ENCODE peak calls at places on chromosomes 4 and X, in ten cellular contexts. One of them, this sample, is unnamed.

GRCh38 chrX:129716507-129716906 is 22.3 kb upstream of the XPNPEP2 start:
- DNase-seq in dorsolateral prefrontal cortex: no peak
- DNase-seq in Caco-2: peak
- DNase-seq in lower leg skin: peak
- DNase-seq in CD4-positive, alpha-beta T cell: no peak
- DNase-seq in GM13976: no peak
- DNase-seq in MCF 10A: no peak
- DNase-seq in A549: no peak
- DNase-seq in transverse colon: no peak
- DNase-seq in PC-9: no peak
- DNase-seq in this sample: no peak

GRCh38 chrX:97397371-97397770 is 513.7 kb downstream of the RPA4 start:
- DNase-seq in dorsolateral prefrontal cortex: no peak
- DNase-seq in Caco-2: no peak
- DNase-seq in lower leg skin: no peak
- DNase-seq in CD4-positive, alpha-beta T cell: no peak
- DNase-seq in GM13976: no peak
- DNase-seq in MCF 10A: peak
- DNase-seq in A549: no peak
- DNase-seq in transverse colon: no peak
- DNase-seq in PC-9: no peak
- DNase-seq in this sample: no peak

GRCh38 chr4:83009529-83009928 is 1.1 kb downstream of the LIN54 start:
- DNase-seq in dorsolateral prefrontal cortex: no peak
- DNase-seq in Caco-2: no peak
- DNase-seq in lower leg skin: no peak
- DNase-seq in CD4-positive, alpha-beta T cell: no peak
- DNase-seq in GM13976: no peak
- DNase-seq in MCF 10A: peak
- DNase-seq in A549: no peak
- DNase-seq in transverse colon: no peak
- DNase-seq in PC-9: no peak
- DNase-seq in this sample: no peak

GRCh38 chrX:54494970-54495813 is 842 bp downstream of the FGD1 start:
- DNase-seq in dorsolateral prefrontal cortex: no peak
- DNase-seq in Caco-2: peak
- DNase-seq in lower leg skin: no peak
- DNase-seq in CD4-positive, alpha-beta T cell: no peak
- DNase-seq in GM13976: no peak
- DNase-seq in MCF 10A: peak
- DNase-seq in A549: no peak
- DNase-seq in transverse colon: no peak
- DNase-seq in PC-9: no peak
- DNase-seq in this sample: no peak

GRCh38 chr4:8380511-8381415 is 59.8 kb downstream of the ACOX3 start:
- DNase-seq in dorsolateral prefrontal cortex: no peak
- DNase-seq in Caco-2: no peak
- DNase-seq in lower leg skin: no peak
- DNase-seq in CD4-positive, alpha-beta T cell: no peak
- DNase-seq in GM13976: no peak
- DNase-seq in MCF 10A: no peak
- DNase-seq in A549: no peak
- DNase-seq in transverse colon: no peak
- DNase-seq in PC-9: no peak
- DNase-seq in this sample: no peak

GRCh38 chr4:77804471-77804870 is 14.7 kb downstream of the CNOT6L start:
- DNase-seq in dorsolateral prefrontal cortex: no peak
- DNase-seq in Caco-2: no peak
- DNase-seq in lower leg skin: no peak
- DNase-seq in CD4-positive, alpha-beta T cell: no peak
- DNase-seq in GM13976: no peak
- DNase-seq in MCF 10A: no peak
- DNase-seq in A549: no peak
- DNase-seq in transverse colon: no peak
- DNase-seq in PC-9: no peak
- DNase-seq in this sample: no peak

GRCh38 chrX:39856472-39857121 is 241.2 kb downstream of the BCOR start:
- DNase-seq in dorsolateral prefrontal cortex: no peak
- DNase-seq in Caco-2: no peak
- DNase-seq in lower leg skin: no peak
- DNase-seq in CD4-positive, alpha-beta T cell: no peak
- DNase-seq in GM13976: no peak
- DNase-seq in MCF 10A: no peak
- DNase-seq in A549: no peak
- DNase-seq in transverse colon: no peak
- DNase-seq in PC-9: no peak
- DNase-seq in this sample: no peak

GRCh38 chr4:1250921-1251772 is 2.2 kb upstream of the CTBP1 start:
- DNase-seq in dorsolateral prefrontal cortex: no peak
- DNase-seq in Caco-2: no peak
- DNase-seq in lower leg skin: peak
- DNase-seq in CD4-positive, alpha-beta T cell: no peak
- DNase-seq in GM13976: no peak
- DNase-seq in MCF 10A: no peak
- DNase-seq in A549: no peak
- DNase-seq in transverse colon: no peak
- DNase-seq in PC-9: no peak
- DNase-seq in this sample: no peak

GRCh38 chr4:159446266-159446976 is 343.5 kb downstream of the RAPGEF2 start:
- DNase-seq in dorsolateral prefrontal cortex: peak
- DNase-seq in Caco-2: peak
- DNase-seq in lower leg skin: no peak
- DNase-seq in CD4-positive, alpha-beta T cell: no peak
- DNase-seq in GM13976: peak
- DNase-seq in MCF 10A: peak
- DNase-seq in A549: peak
- DNase-seq in transverse colon: peak
- DNase-seq in PC-9: peak
- DNase-seq in this sample: peak

GRCh38 chr4:159445671-159446070 is 342.8 kb downstream of the RAPGEF2 start:
- DNase-seq in dorsolateral prefrontal cortex: no peak
- DNase-seq in Caco-2: no peak
- DNase-seq in lower leg skin: no peak
- DNase-seq in CD4-positive, alpha-beta T cell: no peak
- DNase-seq in GM13976: no peak
- DNase-seq in MCF 10A: no peak
- DNase-seq in A549: no peak
- DNase-seq in transverse colon: no peak
- DNase-seq in PC-9: no peak
- DNase-seq in this sample: no peak

GRCh38 chr4:159443975-159444374 is 341.1 kb downstream of the RAPGEF2 start:
- DNase-seq in dorsolateral prefrontal cortex: no peak
- DNase-seq in Caco-2: no peak
- DNase-seq in lower leg skin: no peak
- DNase-seq in CD4-positive, alpha-beta T cell: no peak
- DNase-seq in GM13976: no peak
- DNase-seq in MCF 10A: no peak
- DNase-seq in A549: no peak
- DNase-seq in transverse colon: no peak
- DNase-seq in PC-9: no peak
- DNase-seq in this sample: no peak

GRCh38 chr4:159447296-159447695 is 344.4 kb downstream of the RAPGEF2 start:
- DNase-seq in dorsolateral prefrontal cortex: no peak
- DNase-seq in Caco-2: no peak
- DNase-seq in lower leg skin: no peak
- DNase-seq in CD4-positive, alpha-beta T cell: no peak
- DNase-seq in GM13976: no peak
- DNase-seq in MCF 10A: no peak
- DNase-seq in A549: no peak
- DNase-seq in transverse colon: no peak
- DNase-seq in PC-9: no peak
- DNase-seq in this sample: no peak

DNA sequence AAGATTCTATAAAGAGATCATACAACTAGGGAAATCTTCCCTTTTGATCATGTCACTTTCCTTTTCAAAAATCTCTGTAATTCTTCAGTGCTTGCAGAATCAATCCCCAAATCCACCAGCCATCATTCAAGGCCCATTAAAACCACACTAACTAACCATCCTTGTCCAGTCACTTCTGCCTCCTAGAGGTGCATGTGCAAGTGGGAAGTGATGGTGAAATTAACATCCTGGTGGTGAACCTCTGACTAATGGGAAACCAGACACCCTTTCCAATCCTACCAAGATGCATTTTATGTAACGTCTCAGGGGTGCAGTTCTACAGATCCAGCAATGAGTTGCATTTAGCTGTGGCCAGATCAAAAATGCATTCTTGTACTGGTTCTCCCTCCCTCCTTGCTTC is 341.8 kb downstream of the RAPGEF2 start:
- DNase-seq in dorsolateral prefrontal cortex: no peak
- DNase-seq in Caco-2: no peak
- DNase-seq in lower leg skin: no peak
- DNase-seq in CD4-positive, alpha-beta T cell: no peak
- DNase-seq in GM13976: no peak
- DNase-seq in MCF 10A: peak
- DNase-seq in A549: no peak
- DNase-seq in transverse colon: no peak
- DNase-seq in PC-9: no peak
- DNase-seq in this sample: no peak
- TF ChIP-seq CTCF in dorsolateral prefrontal cortex: no peak
- TF ChIP-seq CTCF in Caco-2: no peak
- TF ChIP-seq CTCF in lower leg skin: no peak
- TF ChIP-seq CTCF in CD4-positive, alpha-beta T cell: no peak
- TF ChIP-seq CTCF in GM13976: no peak
- TF ChIP-seq CTCF in MCF 10A: no peak
- TF ChIP-seq CTCF in A549: no peak
- TF ChIP-seq CTCF in transverse colon: no peak
- TF ChIP-seq CTCF in PC-9: no peak
- TF ChIP-seq CTCF in this sample: no peak

DNA sequence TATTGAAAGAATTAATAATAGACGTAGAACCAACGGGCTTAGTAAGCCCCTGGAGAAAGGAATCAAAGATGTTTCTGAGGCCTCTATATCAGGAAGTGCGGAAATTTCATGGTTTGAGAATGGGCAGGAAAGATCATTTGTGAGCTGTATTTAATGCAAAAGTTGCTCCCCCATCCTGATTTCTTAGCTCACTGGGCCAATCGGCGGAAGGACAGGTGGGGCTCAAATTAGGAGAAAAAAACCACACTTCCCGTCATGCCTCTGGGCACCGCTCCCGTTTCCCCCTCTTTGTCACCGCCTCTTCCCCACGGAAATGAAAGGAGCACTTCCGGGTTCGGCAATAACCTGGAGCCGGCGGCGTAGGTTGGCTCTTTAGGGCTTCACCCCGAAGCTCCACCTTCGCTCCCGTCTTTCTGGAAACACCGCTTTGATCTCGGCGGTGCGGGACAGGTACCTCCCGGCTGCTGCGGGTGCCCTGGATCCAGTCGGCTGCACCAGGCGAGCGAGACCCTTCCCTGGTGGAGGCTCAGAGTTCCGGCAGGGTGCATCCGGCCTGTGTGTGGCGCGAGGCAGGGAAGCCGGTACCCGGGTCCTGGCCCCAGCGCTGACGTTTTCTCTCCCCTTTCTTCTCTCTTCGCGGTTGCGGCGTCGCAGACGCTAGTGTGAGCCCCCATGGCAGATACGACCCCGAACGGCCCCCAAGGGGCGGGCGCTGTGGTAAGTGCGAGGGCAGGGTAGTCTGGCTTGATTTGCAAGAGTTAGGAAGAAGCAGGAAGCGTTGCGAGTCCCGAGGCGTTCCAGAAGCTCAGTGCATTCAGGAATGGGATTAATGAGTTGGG is at the start of gene TMEM33:
- DNase-seq in dorsolateral prefrontal cortex: peak
- DNase-seq in Caco-2: peak
- DNase-seq in lower leg skin: peak
- DNase-seq in CD4-positive, alpha-beta T cell: peak
- DNase-seq in GM13976: peak
- DNase-seq in MCF 10A: peak
- DNase-seq in A549: peak
- DNase-seq in transverse colon: peak
- DNase-seq in PC-9: peak
- DNase-seq in this sample: peak
- TF ChIP-seq CTCF in dorsolateral prefrontal cortex: no peak
- TF ChIP-seq CTCF in Caco-2: no peak
- TF ChIP-seq CTCF in lower leg skin: no peak
- TF ChIP-seq CTCF in CD4-positive, alpha-beta T cell: peak
- TF ChIP-seq CTCF in GM13976: no peak
- TF ChIP-seq CTCF in MCF 10A: no peak
- TF ChIP-seq CTCF in A549: no peak
- TF ChIP-seq CTCF in transverse colon: peak
- TF ChIP-seq CTCF in PC-9: no peak
- TF ChIP-seq CTCF in this sample: no peak

DNA sequence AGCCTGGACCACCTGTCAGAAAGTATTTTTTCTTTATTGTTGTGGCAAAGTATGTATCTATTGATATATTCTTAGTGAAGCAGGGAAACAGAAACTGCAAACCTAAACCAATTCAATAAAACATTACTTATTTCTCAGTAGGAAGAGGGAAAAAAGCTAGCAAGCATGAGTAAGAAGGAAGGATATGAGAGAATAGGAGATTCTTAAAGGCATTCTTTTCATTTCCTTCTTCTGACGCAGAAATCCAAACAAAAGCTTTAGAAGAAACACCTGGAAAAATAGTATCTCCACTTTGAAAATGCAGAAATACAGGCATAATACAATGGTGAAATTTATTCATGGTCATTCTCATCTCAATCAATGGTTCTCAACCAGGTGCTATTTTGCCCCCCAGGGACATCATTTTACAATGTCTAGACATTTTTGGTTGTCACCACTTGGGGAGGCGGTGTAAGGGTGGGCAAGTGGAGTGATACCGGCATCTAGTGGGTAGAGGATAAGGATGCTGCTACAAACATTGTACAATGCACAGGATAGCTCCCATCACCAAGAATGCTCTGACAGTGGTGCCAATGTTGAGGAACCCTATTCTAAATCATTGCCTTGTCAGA is 21.7 kb upstream of the ATXN3L start:
- DNase-seq in dorsolateral prefrontal cortex: no peak
- DNase-seq in Caco-2: no peak
- DNase-seq in lower leg skin: no peak
- DNase-seq in CD4-positive, alpha-beta T cell: no peak
- DNase-seq in GM13976: no peak
- DNase-seq in MCF 10A: no peak
- DNase-seq in A549: no peak
- DNase-seq in transverse colon: no peak
- DNase-seq in PC-9: no peak
- DNase-seq in this sample: no peak
- TF ChIP-seq CTCF in dorsolateral prefrontal cortex: no peak
- TF ChIP-seq CTCF in Caco-2: no peak
- TF ChIP-seq CTCF in lower leg skin: no peak
- TF ChIP-seq CTCF in CD4-positive, alpha-beta T cell: no peak
- TF ChIP-seq CTCF in GM13976: no peak
- TF ChIP-seq CTCF in MCF 10A: no peak
- TF ChIP-seq CTCF in A549: no peak
- TF ChIP-seq CTCF in transverse colon: no peak
- TF ChIP-seq CTCF in PC-9: no peak
- TF ChIP-seq CTCF in this sample: no peak

GRCh38 chr4:24211821-24212220 is 322.0 kb upstream of the PPARGC1A start:
- DNase-seq in dorsolateral prefrontal cortex: no peak
- DNase-seq in Caco-2: no peak
- DNase-seq in lower leg skin: no peak
- DNase-seq in CD4-positive, alpha-beta T cell: no peak
- DNase-seq in GM13976: no peak
- DNase-seq in MCF 10A: peak
- DNase-seq in A549: no peak
- DNase-seq in transverse colon: no peak
- DNase-seq in PC-9: no peak
- DNase-seq in this sample: no peak

GRCh38 chr4:24208691-24209090 is 318.8 kb upstream of the PPARGC1A start:
- DNase-seq in dorsolateral prefrontal cortex: no peak
- DNase-seq in Caco-2: no peak
- DNase-seq in lower leg skin: no peak
- DNase-seq in CD4-positive, alpha-beta T cell: no peak
- DNase-seq in GM13976: no peak
- DNase-seq in MCF 10A: no peak
- DNase-seq in A549: no peak
- DNase-seq in transverse colon: no peak
- DNase-seq in PC-9: no peak
- DNase-seq in this sample: no peak

GRCh38 chr4:24209891-24210290 is 320.0 kb upstream of the PPARGC1A start:
- DNase-seq in dorsolateral prefrontal cortex: no peak
- DNase-seq in Caco-2: no peak
- DNase-seq in lower leg skin: no peak
- DNase-seq in CD4-positive, alpha-beta T cell: no peak
- DNase-seq in GM13976: no peak
- DNase-seq in MCF 10A: peak
- DNase-seq in A549: no peak
- DNase-seq in transverse colon: no peak
- DNase-seq in PC-9: no peak
- DNase-seq in this sample: no peak

GRCh38 chr4:24209131-24209530 is 319.3 kb upstream of the PPARGC1A start:
- DNase-seq in dorsolateral prefrontal cortex: no peak
- DNase-seq in Caco-2: no peak
- DNase-seq in lower leg skin: no peak
- DNase-seq in CD4-positive, alpha-beta T cell: no peak
- DNase-seq in GM13976: no peak
- DNase-seq in MCF 10A: peak
- DNase-seq in A549: no peak
- DNase-seq in transverse colon: no peak
- DNase-seq in PC-9: no peak
- DNase-seq in this sample: no peak

GRCh38 chr4:24210332-24210902 is 320.6 kb upstream of the PPARGC1A start:
- DNase-seq in dorsolateral prefrontal cortex: no peak
- DNase-seq in Caco-2: no peak
- DNase-seq in lower leg skin: peak
- DNase-seq in CD4-positive, alpha-beta T cell: no peak
- DNase-seq in GM13976: no peak
- DNase-seq in MCF 10A: peak
- DNase-seq in A549: peak
- DNase-seq in transverse colon: peak
- DNase-seq in PC-9: no peak
- DNase-seq in this sample: no peak
- TF ChIP-seq CTCF in dorsolateral prefrontal cortex: no peak
- TF ChIP-seq CTCF in Caco-2: no peak
- TF ChIP-seq CTCF in lower leg skin: no peak
- TF ChIP-seq CTCF in CD4-positive, alpha-beta T cell: no peak
- TF ChIP-seq CTCF in GM13976: no peak
- TF ChIP-seq CTCF in MCF 10A: no peak
- TF ChIP-seq CTCF in A549: no peak
- TF ChIP-seq CTCF in transverse colon: no peak
- TF ChIP-seq CTCF in PC-9: no peak
- TF ChIP-seq CTCF in this sample: no peak